ENCODE peak calls at places on chromosomes 11 and 22, in nine cellular contexts. Z, V, A, E, I, Q, H, R and C are unnamed samples.
A peak's percentile ranks its signal among the peaks of the same experiment; 100 is the strongest.

GRCh38 chr11:133531971-133532651 is at the start of gene OPCML:
- DNase-seq in Z (no peak), V (no peak), A (no peak), E (no peak), I (no peak), Q (no peak), H (no peak), R (peak; percentile 17), C (no peak)

GRCh38 chr11:614583-615452 is 932 bp downstream of the IRF7 start:
- DNase-seq in Z (no peak), V (no peak), A (no peak), E (no peak), I (no peak), Q (no peak), H (no peak), R (no peak), C (peak; percentile 47)

GRCh38 chr11:394034-394857 is at the start of gene PKP3:
- DNase-seq in Z (no peak), V (peak; percentile 97), A (peak; percentile 60), E (no peak), I (peak; percentile 64), Q (no peak), H (peak; percentile 61), R (no peak), C (peak; percentile 90)

GRCh38 chr11:64400096-64400495 is 41.1 kb downstream of the RPS6KA4 start:
- DNase-seq in Z (no peak), V (peak; percentile 82), A (no peak), E (no peak), I (no peak), Q (no peak), H (no peak), R (no peak), C (no peak)

GRCh38 chr11:8384199-8384821 is 120.6 kb upstream of the LMO1 start:
- DNase-seq in Z (no peak), V (no peak), A (no peak), E (no peak), I (no peak), Q (no peak), H (peak; percentile 86), R (peak; percentile 19), C (peak; percentile 38)

GRCh38 chr22:45448431-45448830 is 34.9 kb downstream of the RIBC2 start:
- DNase-seq in Z (no peak), V (no peak), A (no peak), E (no peak), I (no peak), Q (peak; percentile 87), H (no peak), R (no peak), C (peak; percentile 92)

GRCh38 chr22:33785283-33785991 is 134.8 kb downstream of the LARGE1 start:
- DNase-seq in Z (no peak), V (peak; percentile 51), A (peak; percentile 88), E (no peak), I (no peak), Q (no peak), H (peak; percentile 18), R (no peak), C (no peak)

GRCh38 chr22:42820075-42820763 is 36.9 kb downstream of the ARFGAP3 start:
- DNase-seq in Z (no peak), V (peak; percentile 28), A (peak; percentile 93), E (no peak), I (no peak), Q (no peak), H (no peak), R (no peak), C (no peak)

GRCh38 chr22:19941365-19942070 is at the start of the genes COMT and TXNRD2:
- DNase-seq in Z (peak; percentile 43), V (peak; percentile 52), A (peak; percentile 57), E (peak; percentile 83), I (peak; percentile 11), Q (peak; percentile 92), H (peak; percentile 35), R (peak; percentile 77), C (peak; percentile 70)

GRCh38 chr22:19876941-19877625 is 22.4 kb upstream of the GNB1L start:
- DNase-seq in Z (no peak), V (no peak), A (no peak), E (no peak), I (no peak), Q (peak; percentile 41), H (no peak), R (no peak), C (peak; percentile 18)